ENCODE peak calls at places on chromosomes 13 and 19, in nine cellular contexts. B is activated naive CD4-positive, alpha-beta T cell treated with anti-CD3 and anti-CD28 coated beads, Interleukin-2, amount 10 ng/mL, durations not matched to agents 7 days and 5 days; J is uterus; A is epithelial cell of prostate; C is thoracic aorta; G is skeletal muscle cell; V is M059J; N is neural crest cell; K is H1. T is an unnamed sample.

GRCh38 chr13:56869671-56870070 is 271.0 kb upstream of the PRR20A start:
- DNase-seq in B (no peak), J (no peak), A (no peak), C (no peak), G (no peak), V (no peak), N (no peak), K (no peak), T (no peak)

GRCh38 chr19:14370169-14370998 is 10.9 kb upstream of the ADGRE5 start:
- DNase-seq in B (peak), J (no peak), A (no peak), C (no peak), G (no peak), V (no peak), N (no peak), K (no peak), T (no peak)

GRCh38 chr19:49940482-49940791 is 11.1 kb upstream of the NUP62 start:
- DNase-seq in B (no peak), J (no peak), A (no peak), C (no peak), G (no peak), V (no peak), N (no peak), K (no peak), T (no peak)

GRCh38 chr13:86810385-86810784 is 860.8 kb upstream of the SLITRK5 start:
- DNase-seq in B (no peak), J (no peak), A (no peak), C (no peak), G (no peak), V (no peak), N (no peak), K (no peak), T (no peak)

GRCh38 chr13:31801088-31801487 is 61.8 kb downstream of the RXFP2 start:
- DNase-seq in B (no peak), J (no peak), A (no peak), C (no peak), G (no peak), V (no peak), N (no peak), K (no peak), T (no peak)

GRCh38 chr13:105207586-105208293 is 1327.7 kb downstream of the EFNB2 start:
- DNase-seq in B (no peak), J (no peak), A (no peak), C (no peak), G (no peak), V (no peak), N (no peak), K (no peak), T (no peak)

GRCh38 chr13:39410089-39410901 is 192.7 kb downstream of the LHFPL6 start:
- DNase-seq in B (no peak), J (peak), A (no peak), C (no peak), G (peak), V (no peak), N (no peak), K (no peak), T (no peak)

GRCh38 chr19:41940443-41941409 is 12.5 kb upstream of the ERFL start:
- DNase-seq in B (no peak), J (no peak), A (no peak), C (no peak), G (no peak), V (no peak), N (no peak), K (no peak), T (no peak)

GRCh38 chr19:40341601-40342482 is 6.4 kb downstream of the C19orf47 start:
- DNase-seq in B (no peak), J (no peak), A (no peak), C (peak), G (no peak), V (no peak), N (no peak), K (no peak), T (no peak)